ENCODE peak calls at places on chromosomes 16 and 17, in six cellular contexts. One of them, this sample, is unnamed.

GRCh38 chr17:5100832-5101231 is 10.8 kb downstream of the ZNF232 start:
- DNase-seq in ovary: no peak
- DNase-seq in body of pancreas: no peak
- DNase-seq in ascending aorta: no peak
- DNase-seq in psoas muscle: no peak
- DNase-seq in foreskin fibroblast: no peak
- DNase-seq in this sample: no peak

GRCh38 chr16:85123891-85124635 is 11.8 kb upstream of the CIBAR2 start:
- DNase-seq in foreskin fibroblast: peak
- DNase-seq in body of pancreas: peak
- DNase-seq in ascending aorta: peak
- DNase-seq in psoas muscle: peak
- DNase-seq in ovary: no peak
- DNase-seq in this sample: peak

GRCh38 chr16:89123001-89123830 is 29.6 kb downstream of the ACSF3 start:
- DNase-seq in body of pancreas: no peak
- DNase-seq in ovary: no peak
- DNase-seq in ascending aorta: no peak
- DNase-seq in psoas muscle: peak
- DNase-seq in foreskin fibroblast: no peak
- DNase-seq in this sample: no peak

GRCh38 chr17:80036715-80037477 is 454 bp downstream of the CCDC40 start:
- DNase-seq in ascending aorta: peak
- DNase-seq in foreskin fibroblast: no peak
- DNase-seq in psoas muscle: peak
- DNase-seq in body of pancreas: no peak
- DNase-seq in ovary: no peak
- DNase-seq in this sample: peak

GRCh38 chr17:81285894-81286293 is 9.2 kb downstream of the SLC38A10 start:
- DNase-seq in ovary: no peak
- DNase-seq in psoas muscle: no peak
- DNase-seq in foreskin fibroblast: no peak
- DNase-seq in ascending aorta: no peak
- DNase-seq in body of pancreas: no peak
- DNase-seq in this sample: no peak

GRCh38 chr17:81238815-81239713 is at the start of the genes NDUFAF8 and TEPSIN:
- DNase-seq in body of pancreas: peak
- DNase-seq in psoas muscle: peak
- DNase-seq in foreskin fibroblast: peak
- DNase-seq in ascending aorta: peak
- DNase-seq in ovary: peak
- DNase-seq in this sample: peak

GRCh38 chr16:88282221-88283041 is 100.3 kb upstream of the ZNF469 start:
- DNase-seq in psoas muscle: no peak
- DNase-seq in ovary: no peak
- DNase-seq in body of pancreas: no peak
- DNase-seq in foreskin fibroblast: peak
- DNase-seq in ascending aorta: no peak
- DNase-seq in this sample: peak

GRCh38 chr16:58481931-58482330 is 18.0 kb upstream of the NDRG4 start:
- DNase-seq in psoas muscle: no peak
- DNase-seq in ovary: no peak
- DNase-seq in foreskin fibroblast: no peak
- DNase-seq in ascending aorta: no peak
- DNase-seq in body of pancreas: no peak
- DNase-seq in this sample: no peak

GRCh38 chr16:88383401-88384221 is 852 bp downstream of the ZNF469 start:
- DNase-seq in psoas muscle: peak
- DNase-seq in ascending aorta: no peak
- DNase-seq in foreskin fibroblast: peak
- DNase-seq in body of pancreas: peak
- DNase-seq in ovary: peak
- DNase-seq in this sample: peak

GRCh38 chr17:45867171-45867570 is 22.5 kb downstream of the SPPL2C start:
- DNase-seq in psoas muscle: no peak
- DNase-seq in ascending aorta: no peak
- DNase-seq in ovary: no peak
- DNase-seq in body of pancreas: no peak
- DNase-seq in foreskin fibroblast: no peak
- DNase-seq in this sample: no peak

GRCh38 chr16:77273815-77274214 is 74.6 kb downstream of the SYCE1L start:
- DNase-seq in psoas muscle: no peak
- DNase-seq in ovary: no peak
- DNase-seq in body of pancreas: no peak
- DNase-seq in foreskin fibroblast: no peak
- DNase-seq in ascending aorta: no peak
- DNase-seq in this sample: no peak

GRCh38 chr17:81651692-81652091 is 4.7 kb downstream of the PDE6G start:
- DNase-seq in ascending aorta: no peak
- DNase-seq in foreskin fibroblast: peak
- DNase-seq in body of pancreas: peak
- DNase-seq in psoas muscle: peak
- DNase-seq in ovary: no peak
- DNase-seq in this sample: peak

GRCh38 chr17:58327363-58328194 is 1.0 kb downstream of the TSPOAP1 start:
- DNase-seq in psoas muscle: no peak
- DNase-seq in ascending aorta: no peak
- DNase-seq in foreskin fibroblast: no peak
- DNase-seq in body of pancreas: no peak
- DNase-seq in ovary: no peak
- DNase-seq in this sample: no peak

GRCh38 chr17:81289627-81290026 is 5.5 kb downstream of the SLC38A10 start:
- DNase-seq in foreskin fibroblast: no peak
- DNase-seq in body of pancreas: no peak
- DNase-seq in ascending aorta: no peak
- DNase-seq in ovary: no peak
- DNase-seq in psoas muscle: no peak
- DNase-seq in this sample: no peak

GRCh38 chr16:8892101-8892575 is 10.0 kb downstream of the LITAFD start:
- DNase-seq in ascending aorta: no peak
- DNase-seq in foreskin fibroblast: no peak
- DNase-seq in ovary: no peak
- DNase-seq in body of pancreas: no peak
- DNase-seq in psoas muscle: peak
- DNase-seq in this sample: no peak

GRCh38 chr17:45857977-45858708 is 13.5 kb downstream of the SPPL2C start:
- DNase-seq in ovary: no peak
- DNase-seq in foreskin fibroblast: peak
- DNase-seq in body of pancreas: no peak
- DNase-seq in psoas muscle: no peak
- DNase-seq in ascending aorta: no peak
- DNase-seq in this sample: peak

DNA sequence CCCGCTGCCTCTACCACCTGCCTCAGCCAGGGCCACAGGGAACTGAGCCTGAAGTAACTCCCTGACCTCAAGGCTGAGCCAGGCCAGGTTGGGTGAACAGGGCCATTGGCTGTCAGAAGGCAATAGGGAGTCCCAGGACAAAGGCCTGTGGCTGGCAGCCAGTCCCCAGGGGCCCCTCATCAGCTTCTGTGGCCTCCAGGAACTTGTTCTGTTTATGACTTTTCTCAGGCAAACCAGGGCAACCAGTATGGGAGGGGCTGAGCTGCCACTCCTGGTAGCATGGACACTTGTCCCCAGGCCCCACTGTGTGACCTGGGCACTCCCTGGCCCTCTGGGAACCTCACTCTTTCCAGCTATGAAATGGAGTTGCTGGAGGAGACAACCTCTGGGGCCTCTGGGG is 40.1 kb downstream of the CPNE2 start:
- DNase-seq in foreskin fibroblast: no peak
- DNase-seq in psoas muscle: no peak
- DNase-seq in ovary: no peak
- DNase-seq in body of pancreas: peak
- DNase-seq in ascending aorta: no peak
- DNase-seq in this sample: no peak
- H3K4me3 ChIP-seq in foreskin fibroblast: no peak
- H3K4me3 ChIP-seq in psoas muscle: no peak
- H3K4me3 ChIP-seq in ovary: no peak
- H3K4me3 ChIP-seq in body of pancreas: no peak
- H3K4me3 ChIP-seq in ascending aorta: no peak
- H3K4me3 ChIP-seq in this sample: no peak

GRCh38 chr17:78746949-78747269 is 35.2 kb downstream of the CYTH1 start:
- DNase-seq in foreskin fibroblast: no peak
- DNase-seq in ovary: no peak
- DNase-seq in body of pancreas: no peak
- DNase-seq in psoas muscle: no peak
- DNase-seq in ascending aorta: no peak
- DNase-seq in this sample: no peak

GRCh38 chr17:78745407-78746088 is 36.5 kb downstream of the CYTH1 start:
- DNase-seq in foreskin fibroblast: no peak
- DNase-seq in ovary: peak
- DNase-seq in body of pancreas: peak
- DNase-seq in ascending aorta: no peak
- DNase-seq in psoas muscle: no peak
- DNase-seq in this sample: no peak

GRCh38 chr17:78748048-78748729 is 33.9 kb downstream of the CYTH1 start:
- DNase-seq in foreskin fibroblast: no peak
- DNase-seq in ascending aorta: no peak
- DNase-seq in ovary: no peak
- DNase-seq in body of pancreas: peak
- DNase-seq in psoas muscle: no peak
- DNase-seq in this sample: no peak

GRCh38 chr17:78747479-78747878 is 34.6 kb downstream of the CYTH1 start:
- DNase-seq in ovary: no peak
- DNase-seq in psoas muscle: no peak
- DNase-seq in ascending aorta: no peak
- DNase-seq in body of pancreas: no peak
- DNase-seq in foreskin fibroblast: no peak
- DNase-seq in this sample: no peak

GRCh38 chr17:78746263-78746948 is 35.7 kb downstream of the CYTH1 start:
- DNase-seq in body of pancreas: no peak
- DNase-seq in foreskin fibroblast: no peak
- DNase-seq in psoas muscle: no peak
- DNase-seq in ovary: no peak
- DNase-seq in ascending aorta: no peak
- DNase-seq in this sample: no peak
- H3K4me3 ChIP-seq in body of pancreas: no peak
- H3K4me3 ChIP-seq in foreskin fibroblast: no peak
- H3K4me3 ChIP-seq in psoas muscle: no peak
- H3K4me3 ChIP-seq in ovary: no peak
- H3K4me3 ChIP-seq in ascending aorta: no peak
- H3K4me3 ChIP-seq in this sample: no peak

GRCh38 chr16:66717776-66718175 is 21.2 kb upstream of the CMTM4 start:
- DNase-seq in body of pancreas: no peak
- DNase-seq in ascending aorta: no peak
- DNase-seq in foreskin fibroblast: peak
- DNase-seq in ovary: no peak
- DNase-seq in psoas muscle: no peak
- DNase-seq in this sample: no peak

GRCh38 chr16:66720766-66721165 is 24.2 kb upstream of the CMTM4 start:
- DNase-seq in body of pancreas: no peak
- DNase-seq in foreskin fibroblast: no peak
- DNase-seq in ascending aorta: no peak
- DNase-seq in ovary: no peak
- DNase-seq in psoas muscle: no peak
- DNase-seq in this sample: no peak

GRCh38 chr16:66714659-66715307 is 18.2 kb upstream of the CMTM4 start:
- DNase-seq in body of pancreas: no peak
- DNase-seq in psoas muscle: no peak
- DNase-seq in foreskin fibroblast: no peak
- DNase-seq in ascending aorta: no peak
- DNase-seq in ovary: no peak
- DNase-seq in this sample: no peak

GRCh38 chr16:66717112-66717675 is 20.7 kb upstream of the CMTM4 start:
- DNase-seq in ovary: peak
- DNase-seq in psoas muscle: peak
- DNase-seq in foreskin fibroblast: peak
- DNase-seq in ascending aorta: no peak
- DNase-seq in body of pancreas: no peak
- DNase-seq in this sample: peak

GRCh38 chr16:66719246-66719645 is 22.7 kb upstream of the CMTM4 start:
- DNase-seq in psoas muscle: no peak
- DNase-seq in foreskin fibroblast: no peak
- DNase-seq in ovary: no peak
- DNase-seq in body of pancreas: no peak
- DNase-seq in ascending aorta: no peak
- DNase-seq in this sample: no peak
- H3K4me3 ChIP-seq in psoas muscle: no peak
- H3K4me3 ChIP-seq in foreskin fibroblast: no peak
- H3K4me3 ChIP-seq in ovary: no peak
- H3K4me3 ChIP-seq in body of pancreas: no peak
- H3K4me3 ChIP-seq in ascending aorta: no peak
- H3K4me3 ChIP-seq in this sample: no peak

GRCh38 chr16:1156111-1156982 is 3.4 kb downstream of the CACNA1H start:
- DNase-seq in ovary: peak
- DNase-seq in body of pancreas: no peak
- DNase-seq in ascending aorta: no peak
- DNase-seq in psoas muscle: no peak
- DNase-seq in foreskin fibroblast: no peak
- DNase-seq in this sample: no peak

GRCh38 chr16:1154291-1154886 is 1.5 kb downstream of the CACNA1H start:
- DNase-seq in foreskin fibroblast: no peak
- DNase-seq in psoas muscle: no peak
- DNase-seq in body of pancreas: no peak
- DNase-seq in ascending aorta: no peak
- DNase-seq in ovary: peak
- DNase-seq in this sample: no peak

GRCh38 chr16:1156983-1157638 is 4.2 kb downstream of the CACNA1H start:
- DNase-seq in ascending aorta: no peak
- DNase-seq in ovary: peak
- DNase-seq in body of pancreas: no peak
- DNase-seq in psoas muscle: no peak
- DNase-seq in foreskin fibroblast: no peak
- DNase-seq in this sample: no peak

GRCh38 chr16:1154887-1155331 is 2.0 kb downstream of the CACNA1H start:
- DNase-seq in body of pancreas: no peak
- DNase-seq in ovary: no peak
- DNase-seq in foreskin fibroblast: no peak
- DNase-seq in ascending aorta: no peak
- DNase-seq in psoas muscle: no peak
- DNase-seq in this sample: no peak

GRCh38 chr16:1155353-1156110 is 2.6 kb downstream of the CACNA1H start:
- DNase-seq in psoas muscle: no peak
- DNase-seq in body of pancreas: no peak
- DNase-seq in ascending aorta: no peak
- DNase-seq in foreskin fibroblast: no peak
- DNase-seq in ovary: peak
- DNase-seq in this sample: no peak
- H3K4me3 ChIP-seq in psoas muscle: peak
- H3K4me3 ChIP-seq in body of pancreas: no peak
- H3K4me3 ChIP-seq in ascending aorta: no peak
- H3K4me3 ChIP-seq in foreskin fibroblast: no peak
- H3K4me3 ChIP-seq in ovary: peak
- H3K4me3 ChIP-seq in this sample: no peak

GRCh38 chr17:78041401-78042179 is 83.1 kb downstream of the TNRC6C start:
- DNase-seq in foreskin fibroblast: no peak
- DNase-seq in ascending aorta: no peak
- DNase-seq in body of pancreas: no peak
- DNase-seq in ovary: no peak
- DNase-seq in psoas muscle: no peak
- DNase-seq in this sample: no peak
- H3K4me3 ChIP-seq in foreskin fibroblast: peak
- H3K4me3 ChIP-seq in ascending aorta: peak
- H3K4me3 ChIP-seq in body of pancreas: no peak
- H3K4me3 ChIP-seq in ovary: peak
- H3K4me3 ChIP-seq in psoas muscle: peak
- H3K4me3 ChIP-seq in this sample: peak

This sample was measured in brain microvascular endothelial cell.